ENCODE peak calls at places on chromosomes 4 and X, in four cellular contexts. T is adrenal gland, E is HCT116, L is right cardiac atrium. A is an unnamed sample.

GRCh38 chr4:78529569-78530209 is 21.9 kb upstream of the ANXA3 start:
- DNase-seq in T (no peak), E (no peak), L (no peak), A (no peak)

GRCh38 chr4:8410641-8411271 is 29.8 kb downstream of the ACOX3 start:
- DNase-seq in T (peak; percentile 38), E (peak; percentile 81), L (peak; percentile 88), A (peak; percentile 71)

GRCh38 chr4:163107754-163108153 is 58.9 kb downstream of the NAF1 start:
- DNase-seq in T (peak; percentile 7), E (peak; percentile 2), L (no peak), A (no peak)

GRCh38 chrX:132737743-132738142 is 220.7 kb downstream of the HS6ST2 start:
- DNase-seq in T (peak; percentile 19), E (peak; percentile 13), L (no peak), A (no peak)

GRCh38 chr4:148634476-148634875 is 192.3 kb upstream of the NR3C2 start:
- DNase-seq in T (no peak), E (no peak), L (no peak), A (no peak)

GRCh38 chrX:133412246-133412645 is 3.0 kb downstream of the GPC4 start:
- DNase-seq in T (no peak), E (no peak), L (no peak), A (no peak)

GRCh38 chrX:9807355-9808182 is 21.3 kb downstream of the SHROOM2 start:
- DNase-seq in T (no peak), E (no peak), L (no peak), A (no peak)

GRCh38 chr4:30866444-30866843 is 146.3 kb downstream of the PCDH7 start:
- DNase-seq in T (no peak), E (no peak), L (no peak), A (no peak)

GRCh38 chr4:150329338-150329737 is 251.1 kb downstream of the DCLK2 start:
- DNase-seq in T (no peak), E (no peak), L (no peak), A (no peak)

GRCh38 chrX:107826286-107827136 is 845 bp downstream of the MID2 start:
- DNase-seq in T (peak; percentile 29), E (no peak), L (peak; percentile 67), A (no peak)

GRCh38 chr4:153684182-153685073 is at the start of gene TLR2:
- DNase-seq in T (peak; percentile 62), E (no peak), L (peak; percentile 84), A (no peak)

GRCh38 chrX:109186939-109187338 is 294.9 kb downstream of the GUCY2F start:
- DNase-seq in T (no peak), E (no peak), L (no peak), A (no peak)

GRCh38 chr4:120071192-120071795 is 4.6 kb upstream of the MAD2L1 start:
- DNase-seq in T (no peak), E (peak; percentile 57), L (no peak), A (peak; percentile 27)

GRCh38 chrX:72131317-72132294 is at the start of gene RTL5:
- DNase-seq in T (peak; percentile 93), E (peak; percentile 63), L (peak; percentile 95), A (peak; percentile 54)

GRCh38 chr4:59553063-59553738 is 1646.9 kb upstream of the ADGRL3 start:
- DNase-seq in T (peak; percentile 2), E (no peak), L (no peak), A (no peak)

GRCh38 chr4:124253080-124253479 is 459.5 kb downstream of the ANKRD50 start:
- DNase-seq in T (peak; percentile 4), E (no peak), L (no peak), A (no peak)

GRCh38 chr4:174210952-174211490 is 72.4 kb downstream of the FBXO8 start:
- DNase-seq in T (no peak), E (no peak), L (no peak), A (no peak)

GRCh38 chrX:110242371-110242770 is 75.5 kb downstream of the AMMECR1 start:
- DNase-seq in T (no peak), E (no peak), L (no peak), A (no peak)

GRCh38 chr4:147547314-147548056 is 66.6 kb downstream of the EDNRA start:
- DNase-seq in T (peak; percentile 4), E (no peak), L (no peak), A (no peak)

GRCh38 chrX:30949554-30949953 is 60.5 kb upstream of the TAB3 start:
- DNase-seq in T (no peak), E (no peak), L (no peak), A (no peak)

GRCh38 chr4:153038493-153039311 is 102.6 kb downstream of the FHDC1 start:
- DNase-seq in T (no peak), E (no peak), L (no peak), A (no peak)

GRCh38 chrX:149392896-149393295 is 112.2 kb downstream of the IDS start:
- DNase-seq in T (no peak), E (no peak), L (no peak), A (no peak)

GRCh38 chr4:48570646-48571220 is 80.7 kb downstream of the ZAR1 start:
- DNase-seq in T (no peak), E (no peak), L (no peak), A (no peak)

GRCh38 chr4:121236353-121237068 is 72.4 kb upstream of the TNIP3 start:
- DNase-seq in T (no peak), E (no peak), L (no peak), A (no peak)

DNA sequence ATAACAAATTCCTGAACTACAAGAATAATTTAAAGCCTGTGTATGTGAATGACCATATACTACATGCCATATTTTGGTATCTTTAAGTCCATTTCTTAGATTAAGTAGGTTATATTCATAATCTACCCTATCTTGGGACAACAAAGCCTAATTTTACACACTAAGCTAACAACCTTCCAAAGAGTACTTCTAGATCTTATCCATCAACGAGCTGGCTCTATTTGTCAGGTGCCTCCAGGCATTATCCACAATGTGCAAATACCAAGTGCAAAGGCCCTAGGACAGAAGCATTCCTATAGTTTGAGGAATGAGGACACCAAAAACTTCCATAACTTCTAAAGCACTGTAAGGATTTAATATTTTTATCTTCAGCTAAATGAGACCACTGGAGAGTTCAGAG is 3.5 kb downstream of the SLBP start:
- DNase-seq in T (no peak), E (no peak), L (no peak), A (no peak)
- H3K4me1 ChIP-seq in T (peaks cover 15% of the 10 kb centered on the region), E (peaks cover 6% of the 10 kb centered on the region), L (peaks cover 9% of the 10 kb centered on the region), A (peaks cover 9% of the 10 kb centered on the region)

GRCh38 chrX:49043987-49044281 is 777 bp upstream of the TFE3 start:
- DNase-seq in T (no peak), E (no peak), L (no peak), A (no peak)

GRCh38 chrX:49042581-49043219 is 457 bp downstream of the TFE3 start:
- DNase-seq in T (no peak), E (no peak), L (no peak), A (no peak)

GRCh38 chrX:49040376-49040955 is 2.7 kb downstream of the TFE3 start:
- DNase-seq in T (peak; percentile 39), E (no peak), L (no peak), A (no peak)

GRCh38 chrX:49041683-49042529 is 1.3 kb downstream of the TFE3 start:
- DNase-seq in T (peak; percentile 37), E (no peak), L (no peak), A (no peak)

GRCh38 chrX:49043220-49043986 is at the start of gene TFE3:
- DNase-seq in T (peak; percentile 99), E (peak; percentile 95), L (peak; percentile 99), A (peak; percentile 98)
- H3K4me3 ChIP-seq in T (peak within 1 kb of the TSS; percentile 82), E (peak within 1 kb of the TSS; percentile 69), L (peak within 1 kb of the TSS; percentile 93), A (peak within 1 kb of the TSS; percentile 80)

GRCh38 chr4:102473476-102473875 is 27.7 kb upstream of the NFKB1 start:
- DNase-seq in T (no peak), E (no peak), L (no peak), A (no peak)

GRCh38 chr4:102478186-102478585 is 23.0 kb upstream of the NFKB1 start:
- DNase-seq in T (no peak), E (no peak), L (no peak), A (no peak)

GRCh38 chr4:102477657-102478056 is 23.5 kb upstream of the NFKB1 start:
- DNase-seq in T (no peak), E (no peak), L (no peak), A (no peak)

GRCh38 chr4:102472441-102473013 is 28.6 kb upstream of the NFKB1 start:
- DNase-seq in T (no peak), E (no peak), L (no peak), A (no peak)

DNA sequence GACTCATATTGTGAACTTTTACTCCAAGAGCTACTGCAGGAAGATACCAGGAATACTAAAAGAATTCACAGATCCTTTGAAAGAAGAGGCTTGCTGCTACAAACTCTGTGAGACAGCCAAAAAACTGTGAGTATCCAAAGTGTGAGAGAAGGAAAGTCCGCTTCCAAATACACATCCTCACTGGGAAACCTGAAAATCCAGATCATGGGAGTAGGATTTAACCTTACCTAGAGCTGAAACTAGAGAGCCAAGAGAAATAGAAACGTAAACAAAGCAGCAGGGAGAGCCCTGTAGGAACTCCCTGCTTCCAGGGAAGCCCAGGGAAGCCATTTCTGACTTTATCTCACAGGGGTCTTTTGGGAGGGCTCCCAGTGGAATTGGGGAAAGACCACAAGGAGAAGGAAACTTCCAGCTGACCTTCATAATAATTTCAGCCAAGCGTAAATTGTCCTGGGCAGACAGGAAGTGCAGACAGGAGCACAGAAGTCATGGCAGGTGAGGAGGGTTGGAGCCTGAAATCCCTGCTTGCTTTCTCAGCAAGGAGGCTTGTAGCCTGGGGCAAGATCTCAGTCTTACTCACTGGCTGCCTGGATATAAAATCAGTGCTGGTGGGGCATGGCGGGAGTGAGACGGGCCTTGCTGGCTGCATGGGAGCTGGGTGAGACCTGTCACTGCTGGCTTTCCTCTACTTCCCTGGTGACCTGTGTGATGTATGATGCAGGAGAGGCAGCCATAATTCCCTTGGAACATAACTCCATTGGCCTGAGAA is 26.2 kb upstream of the NFKB1 start:
- DNase-seq in T (no peak), E (no peak), L (no peak), A (no peak)
- H3K9me3 ChIP-seq in T (no peaks in the 10 kb centered on the region), E (no peaks in the 10 kb centered on the region), L (peaks cover 2% of the 10 kb centered on the region), A (peaks cover 18% of the 10 kb centered on the region)

DNA sequence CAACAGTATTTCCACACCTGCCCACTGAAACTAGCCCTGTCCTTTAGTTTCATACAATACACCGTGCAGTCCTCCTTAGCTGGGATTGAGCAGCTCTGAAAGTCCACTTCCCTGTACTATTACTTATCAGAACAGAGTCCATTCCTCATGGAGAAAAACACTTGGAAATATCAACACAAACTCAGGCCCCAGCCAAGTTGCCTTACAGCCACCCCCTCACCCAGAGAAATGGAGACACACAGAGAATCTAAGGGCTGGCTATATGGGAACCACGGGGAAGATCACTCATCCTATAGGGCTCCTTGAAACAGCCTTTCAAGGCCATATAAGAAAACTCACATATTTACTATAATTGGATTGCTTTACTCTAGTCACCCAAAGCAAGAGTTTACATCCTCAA is 1.9 kb downstream of the SCARB2 start:
- DNase-seq in T (no peak), E (no peak), L (no peak), A (no peak)
- H3K4me1 ChIP-seq in T (peaks cover 51% of the 10 kb centered on the region), E (peaks cover 18% of the 10 kb centered on the region), L (peaks cover 16% of the 10 kb centered on the region), A (no peaks in the 10 kb centered on the region)

DNA sequence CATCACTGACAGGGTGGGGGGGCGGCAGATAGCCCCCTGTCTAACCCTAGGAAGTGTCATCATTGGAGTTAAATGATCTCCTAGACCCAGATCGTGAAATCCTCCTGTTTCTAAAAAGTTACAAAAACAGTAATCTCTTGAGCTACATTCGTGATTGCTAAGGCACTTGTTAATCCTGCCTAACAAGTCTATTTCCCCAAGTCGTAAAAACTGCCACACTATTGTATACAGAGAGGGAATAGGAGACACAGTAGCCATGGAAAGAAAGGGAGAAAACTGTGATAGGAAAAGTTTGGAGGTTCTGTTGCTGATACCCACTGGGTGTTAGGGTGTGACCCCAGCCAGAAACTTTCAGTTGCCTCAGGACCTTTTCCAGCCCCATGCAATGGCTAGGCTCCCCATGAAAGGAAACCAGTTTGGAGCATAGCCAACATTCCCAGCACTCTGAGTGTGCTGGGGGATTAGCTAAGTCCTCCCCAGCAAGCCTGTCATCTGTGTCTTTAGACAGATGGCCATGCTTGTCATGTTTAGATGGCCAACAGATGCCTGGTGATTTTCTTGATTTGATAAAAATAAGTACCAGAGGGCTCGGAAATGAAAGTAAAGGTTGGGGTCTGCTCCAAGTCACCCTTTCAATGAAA is 63.2 kb upstream of the ANXA10 start:
- DNase-seq in T (no peak), E (no peak), L (no peak), A (no peak)
- H3K4me3 ChIP-seq in T (no peak overlapping the region), E (no peak overlapping the region), L (no peak overlapping the region), A (no peak overlapping the region)

A was measured in NT2/D1.